ENCODE peak calls at places on chromosomes 12 and 14, in nine cellular contexts. One of them, this sample, is unnamed.

GRCh38 chr12:67803450-67804034 is 155.0 kb downstream of the DYRK2 start:
- DNase-seq in thyroid gland: no peak
- DNase-seq in spleen: no peak
- DNase-seq in Peyer's patch: no peak
- DNase-seq in heart left ventricle: no peak
- DNase-seq in upper lobe of left lung: no peak
- DNase-seq in ovary: no peak
- DNase-seq in GM12891: no peak
- DNase-seq in esophagus squamous epithelium: no peak
- DNase-seq in this sample: no peak

GRCh38 chr12:105552056-105552455 is 221.6 kb downstream of the C12orf75 start:
- DNase-seq in thyroid gland: no peak
- DNase-seq in spleen: no peak
- DNase-seq in Peyer's patch: no peak
- DNase-seq in heart left ventricle: no peak
- DNase-seq in upper lobe of left lung: no peak
- DNase-seq in ovary: no peak
- DNase-seq in GM12891: no peak
- DNase-seq in esophagus squamous epithelium: no peak
- DNase-seq in this sample: no peak

GRCh38 chr12:28568083-28568482 is 377.8 kb downstream of the CCDC91 start:
- DNase-seq in thyroid gland: no peak
- DNase-seq in spleen: no peak
- DNase-seq in Peyer's patch: no peak
- DNase-seq in heart left ventricle: no peak
- DNase-seq in upper lobe of left lung: no peak
- DNase-seq in ovary: no peak
- DNase-seq in GM12891: no peak
- DNase-seq in esophagus squamous epithelium: no peak
- DNase-seq in this sample: peak

GRCh38 chr14:104323551-104324175 is 185.3 kb downstream of the KIF26A start:
- DNase-seq in thyroid gland: no peak
- DNase-seq in spleen: no peak
- DNase-seq in Peyer's patch: no peak
- DNase-seq in heart left ventricle: no peak
- DNase-seq in upper lobe of left lung: no peak
- DNase-seq in ovary: no peak
- DNase-seq in GM12891: no peak
- DNase-seq in esophagus squamous epithelium: no peak
- DNase-seq in this sample: no peak

GRCh38 chr12:9799961-9800360 is 27.3 kb upstream of the KLRF1 start:
- DNase-seq in thyroid gland: no peak
- DNase-seq in spleen: no peak
- DNase-seq in Peyer's patch: no peak
- DNase-seq in heart left ventricle: no peak
- DNase-seq in upper lobe of left lung: no peak
- DNase-seq in ovary: no peak
- DNase-seq in GM12891: no peak
- DNase-seq in esophagus squamous epithelium: no peak
- DNase-seq in this sample: no peak

GRCh38 chr14:103050935-103051334 is 6.4 kb downstream of the CDC42BPB start:
- DNase-seq in thyroid gland: no peak
- DNase-seq in spleen: no peak
- DNase-seq in Peyer's patch: no peak
- DNase-seq in heart left ventricle: no peak
- DNase-seq in upper lobe of left lung: no peak
- DNase-seq in ovary: no peak
- DNase-seq in GM12891: no peak
- DNase-seq in esophagus squamous epithelium: no peak
- DNase-seq in this sample: no peak

GRCh38 chr14:68824517-68825347 is 31.9 kb upstream of the ZFP36L1 start:
- DNase-seq in thyroid gland: peak
- DNase-seq in spleen: peak
- DNase-seq in Peyer's patch: peak
- DNase-seq in heart left ventricle: peak
- DNase-seq in upper lobe of left lung: peak
- DNase-seq in ovary: peak
- DNase-seq in GM12891: no peak
- DNase-seq in esophagus squamous epithelium: no peak
- DNase-seq in this sample: peak

GRCh38 chr14:64918216-64918615 is 4.0 kb downstream of the CHURC1 start:
- DNase-seq in thyroid gland: no peak
- DNase-seq in spleen: no peak
- DNase-seq in Peyer's patch: no peak
- DNase-seq in heart left ventricle: no peak
- DNase-seq in upper lobe of left lung: no peak
- DNase-seq in ovary: no peak
- DNase-seq in GM12891: no peak
- DNase-seq in esophagus squamous epithelium: no peak
- DNase-seq in this sample: no peak

GRCh38 chr12:53937099-53937498 is 1.5 kb upstream of the HOXC13 start:
- DNase-seq in thyroid gland: no peak
- DNase-seq in spleen: no peak
- DNase-seq in Peyer's patch: no peak
- DNase-seq in heart left ventricle: no peak
- DNase-seq in upper lobe of left lung: no peak
- DNase-seq in ovary: no peak
- DNase-seq in GM12891: no peak
- DNase-seq in esophagus squamous epithelium: no peak
- DNase-seq in this sample: no peak

GRCh38 chr14:31568151-31568550 is 6.9 kb downstream of the NUBPL start:
- DNase-seq in thyroid gland: no peak
- DNase-seq in spleen: no peak
- DNase-seq in Peyer's patch: no peak
- DNase-seq in heart left ventricle: no peak
- DNase-seq in upper lobe of left lung: no peak
- DNase-seq in ovary: no peak
- DNase-seq in GM12891: no peak
- DNase-seq in esophagus squamous epithelium: no peak
- DNase-seq in this sample: no peak

GRCh38 chr12:110583137-110584059 is at the start of gene PPTC7:
- DNase-seq in thyroid gland: peak
- DNase-seq in spleen: peak
- DNase-seq in Peyer's patch: peak
- DNase-seq in heart left ventricle: peak
- DNase-seq in upper lobe of left lung: peak
- DNase-seq in ovary: peak
- DNase-seq in GM12891: peak
- DNase-seq in esophagus squamous epithelium: peak
- DNase-seq in this sample: peak
- TF ChIP-seq POLR2A in thyroid gland: peak
- TF ChIP-seq POLR2A in spleen: no peak
- TF ChIP-seq POLR2A in Peyer's patch: peak
- TF ChIP-seq POLR2A in heart left ventricle: no peak
- TF ChIP-seq POLR2A in upper lobe of left lung: peak
- TF ChIP-seq POLR2A in ovary: peak
- TF ChIP-seq POLR2A in GM12891: peak
- TF ChIP-seq POLR2A in esophagus squamous epithelium: no peak
- TF ChIP-seq POLR2A in this sample: peak

DNA sequence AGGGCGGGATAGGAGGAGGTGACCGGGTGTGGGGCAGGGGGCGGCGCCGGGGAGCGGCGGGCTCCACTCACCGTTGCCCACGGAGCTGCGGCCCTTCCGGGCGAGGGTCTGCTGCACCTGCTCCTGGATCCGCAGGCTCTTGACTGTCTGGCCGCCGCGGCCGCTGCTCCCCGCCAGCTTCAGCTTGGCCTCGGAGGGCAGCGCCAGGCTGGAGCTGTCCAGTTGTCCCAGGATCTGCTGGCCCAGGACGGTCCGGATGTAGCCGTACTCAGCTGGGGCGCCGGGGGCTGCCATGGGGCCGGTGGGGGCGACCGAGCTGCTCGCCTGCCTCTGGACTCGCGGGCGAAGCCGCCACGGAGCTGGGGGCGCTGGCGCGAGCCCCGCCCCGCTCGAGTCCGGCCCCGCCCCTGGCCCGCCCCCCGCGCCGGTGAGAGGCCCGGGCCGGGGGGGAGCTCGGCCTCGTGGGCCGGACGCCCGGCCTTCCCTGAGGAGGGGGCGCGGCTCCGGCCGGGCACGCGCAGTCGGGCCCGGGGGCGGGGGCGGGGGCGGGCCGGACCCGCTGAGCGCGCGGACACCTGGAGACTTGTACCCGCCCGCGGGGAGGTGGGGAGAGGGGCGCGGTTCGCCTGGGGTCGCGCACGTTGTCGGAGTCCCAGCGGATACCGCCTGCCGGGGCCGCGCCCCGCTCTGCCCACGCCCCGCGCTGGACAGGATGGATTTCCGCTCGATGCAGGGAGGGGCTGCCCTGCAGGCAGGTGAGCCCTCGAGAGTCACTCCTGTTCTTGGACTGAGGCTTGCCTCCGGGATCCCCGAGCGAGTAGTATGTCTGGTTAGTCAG is at the start of gene PKP2:
- DNase-seq in thyroid gland: peak
- DNase-seq in spleen: peak
- DNase-seq in Peyer's patch: peak
- DNase-seq in heart left ventricle: peak
- DNase-seq in upper lobe of left lung: peak
- DNase-seq in ovary: peak
- DNase-seq in GM12891: no peak
- DNase-seq in esophagus squamous epithelium: no peak
- DNase-seq in this sample: peak
- TF ChIP-seq POLR2A in thyroid gland: no peak
- TF ChIP-seq POLR2A in spleen: no peak
- TF ChIP-seq POLR2A in Peyer's patch: peak
- TF ChIP-seq POLR2A in heart left ventricle: peak
- TF ChIP-seq POLR2A in upper lobe of left lung: no peak
- TF ChIP-seq POLR2A in ovary: no peak
- TF ChIP-seq POLR2A in GM12891: no peak
- TF ChIP-seq POLR2A in esophagus squamous epithelium: no peak
- TF ChIP-seq POLR2A in this sample: peak

GRCh38 chr12:95852133-95852532 is 6.6 kb upstream of the SNRPF start:
- DNase-seq in thyroid gland: no peak
- DNase-seq in spleen: no peak
- DNase-seq in Peyer's patch: no peak
- DNase-seq in heart left ventricle: no peak
- DNase-seq in upper lobe of left lung: no peak
- DNase-seq in ovary: no peak
- DNase-seq in GM12891: no peak
- DNase-seq in esophagus squamous epithelium: no peak
- DNase-seq in this sample: no peak
- TF ChIP-seq POLR2A in thyroid gland: no peak
- TF ChIP-seq POLR2A in spleen: no peak
- TF ChIP-seq POLR2A in Peyer's patch: no peak
- TF ChIP-seq POLR2A in heart left ventricle: no peak
- TF ChIP-seq POLR2A in upper lobe of left lung: no peak
- TF ChIP-seq POLR2A in ovary: no peak
- TF ChIP-seq POLR2A in GM12891: no peak
- TF ChIP-seq POLR2A in esophagus squamous epithelium: no peak
- TF ChIP-seq POLR2A in this sample: no peak

DNA sequence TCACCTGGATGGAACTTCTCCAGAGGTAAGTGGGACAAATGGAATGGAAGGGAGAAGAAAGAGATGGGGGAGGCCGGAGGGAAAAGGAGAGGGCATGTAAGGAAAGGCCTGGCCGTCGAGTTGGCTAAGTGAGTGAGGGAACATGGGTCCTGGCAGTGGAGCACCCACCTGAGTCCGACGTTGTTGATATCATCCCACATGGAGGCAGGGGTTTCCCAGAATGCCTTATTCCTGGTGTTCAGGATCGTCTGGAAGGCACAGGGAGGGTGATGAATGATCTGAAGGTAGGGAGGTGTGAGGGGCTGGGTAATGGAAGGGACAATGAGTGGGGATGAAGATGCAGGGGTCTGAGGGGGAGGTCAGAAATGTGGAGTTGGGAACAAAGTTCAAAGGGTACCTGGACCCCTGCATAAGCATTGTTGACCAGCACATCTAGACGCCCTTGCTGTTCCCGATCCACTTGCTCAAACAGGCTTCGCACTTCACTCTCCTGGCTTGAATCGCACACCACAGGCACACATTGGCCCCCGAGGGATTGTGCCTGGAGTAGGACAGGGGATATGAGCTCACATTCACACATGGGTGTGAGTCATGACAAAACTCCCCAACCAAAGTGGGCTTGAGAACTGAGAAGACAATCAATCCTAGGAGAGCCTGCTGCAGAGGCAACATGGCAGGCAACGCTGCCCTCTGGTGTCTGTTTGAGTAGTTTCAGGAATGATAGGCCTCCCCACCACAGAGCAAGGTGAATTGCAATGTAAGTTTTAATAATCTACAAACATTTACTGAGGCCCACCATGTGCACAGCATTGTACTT is 3.0 kb downstream of the DHRS1 start:
- DNase-seq in thyroid gland: peak
- DNase-seq in spleen: peak
- DNase-seq in Peyer's patch: peak
- DNase-seq in heart left ventricle: peak
- DNase-seq in upper lobe of left lung: no peak
- DNase-seq in ovary: peak
- DNase-seq in GM12891: peak
- DNase-seq in esophagus squamous epithelium: no peak
- DNase-seq in this sample: peak
- TF ChIP-seq POLR2A in thyroid gland: no peak
- TF ChIP-seq POLR2A in spleen: no peak
- TF ChIP-seq POLR2A in Peyer's patch: no peak
- TF ChIP-seq POLR2A in heart left ventricle: no peak
- TF ChIP-seq POLR2A in upper lobe of left lung: no peak
- TF ChIP-seq POLR2A in ovary: no peak
- TF ChIP-seq POLR2A in GM12891: no peak
- TF ChIP-seq POLR2A in esophagus squamous epithelium: no peak
- TF ChIP-seq POLR2A in this sample: no peak

GRCh38 chr12:118357327-118358007 is 15.2 kb downstream of the TAOK3 start:
- DNase-seq in thyroid gland: no peak
- DNase-seq in spleen: no peak
- DNase-seq in Peyer's patch: peak
- DNase-seq in heart left ventricle: peak
- DNase-seq in upper lobe of left lung: no peak
- DNase-seq in ovary: no peak
- DNase-seq in GM12891: no peak
- DNase-seq in esophagus squamous epithelium: no peak
- DNase-seq in this sample: peak
- TF ChIP-seq POLR2A in thyroid gland: no peak
- TF ChIP-seq POLR2A in spleen: no peak
- TF ChIP-seq POLR2A in Peyer's patch: no peak
- TF ChIP-seq POLR2A in heart left ventricle: no peak
- TF ChIP-seq POLR2A in upper lobe of left lung: no peak
- TF ChIP-seq POLR2A in ovary: no peak
- TF ChIP-seq POLR2A in GM12891: no peak
- TF ChIP-seq POLR2A in esophagus squamous epithelium: no peak
- TF ChIP-seq POLR2A in this sample: no peak